ENCODE peak calls at places on chromosomes 1 and 21, in nine cellular contexts. X is iPS DF 19.7; R is activated T-cell treated with anti-CD3 and anti-CD28 coated beads, Interleukin-2, amount 50 U/mL, for 72 hours; Q is foreskin melanocyte; S is GM13977; U is amniotic stem cell; I is activated naive CD4-positive, alpha-beta T cell; J is activated CD8-positive, alpha-beta memory T cell treated with anti-CD3 and anti-CD28 coated beads for 1 hour; F is fibroblast of mammary gland. N is an unnamed sample.

GRCh38 chr21:35417762-35418161 is 368.7 kb upstream of the RUNX1 start:
- DNase-seq in F (no peak), R (no peak), I (no peak), U (no peak), S (no peak), J (no peak), Q (no peak), X (no peak), N (no peak)

GRCh38 chr1:2459757-2460156 is 16.3 kb upstream of the PLCH2 start:
- DNase-seq in F (peak; percentile 60), Q (no peak), R (no peak), U (no peak), X (no peak), I (no peak), J (no peak), S (no peak), N (no peak)

GRCh38 chr1:67840449-67840848 is 7.2 kb upstream of the GNG12 start:
- DNase-seq in F (peak; percentile 87), J (no peak), S (no peak), X (no peak), Q (no peak), U (peak; percentile 59), R (no peak), I (no peak), N (peak; percentile 48)

GRCh38 chr1:227709451-227709850 is 25.7 kb downstream of the JMJD4 start:
- DNase-seq in Q (no peak), F (no peak), U (no peak), S (no peak), R (no peak), I (no peak), X (no peak), J (no peak), N (no peak)

GRCh38 chr1:221439008-221439733 is 302.7 kb downstream of the DUSP10 start:
- DNase-seq in R (peak; percentile 78), F (peak; percentile 93), I (no peak), X (no peak), Q (no peak), J (peak; percentile 22), U (peak; percentile 81), S (peak; percentile 10), N (no peak)

GRCh38 chr1:207747627-207748492 is 4.0 kb upstream of the CD46 start:
- DNase-seq in X (peak; percentile 42), S (no peak), Q (no peak), I (no peak), U (no peak), R (no peak), F (no peak), J (no peak), N (no peak)

GRCh38 chr1:183757061-183757460 is 47.9 kb upstream of the RGL1 start:
- DNase-seq in U (peak; percentile 35), I (no peak), Q (peak; percentile 30), X (no peak), J (no peak), S (no peak), R (no peak), F (peak; percentile 72), N (no peak)

GRCh38 chr1:240435996-240436566 is 175.9 kb downstream of the GREM2 start:
- DNase-seq in J (no peak), Q (no peak), U (no peak), S (no peak), F (no peak), I (no peak), R (no peak), X (no peak), N (no peak)

GRCh38 chr1:55640708-55641473 is 425.7 kb upstream of the USP24 start:
- DNase-seq in J (no peak), X (no peak), S (peak; percentile 20), U (no peak), F (peak; percentile 55), Q (no peak), I (no peak), R (peak; percentile 20), N (no peak)

GRCh38 chr1:2976180-2976562 is 45.1 kb upstream of the ACTRT2 start:
- DNase-seq in F (no peak), R (no peak), I (no peak), S (no peak), U (no peak), Q (no peak), X (no peak), J (no peak), N (no peak)

GRCh38 chr1:83787246-83787998 is 211.5 kb downstream of the TTLL7 start:
- DNase-seq in S (no peak), X (no peak), R (no peak), U (no peak), J (no peak), F (no peak), Q (no peak), I (no peak), N (peak; percentile 30)

GRCh38 chr21:25191141-25191540 is 416.1 kb downstream of the MRPL39 start:
- DNase-seq in F (no peak), I (no peak), J (no peak), U (no peak), S (peak; percentile 28), X (no peak), R (no peak), Q (no peak), N (no peak)

GRCh38 chr1:166900987-166901386 is 24.9 kb upstream of the TADA1 start:
- DNase-seq in F (no peak), R (no peak), Q (no peak), S (no peak), I (no peak), U (no peak), J (no peak), X (no peak), N (no peak)

GRCh38 chr21:38696617-38697016 is 109.1 kb upstream of the ETS2 start:
- DNase-seq in J (no peak), R (no peak), F (no peak), S (no peak), I (no peak), Q (no peak), U (no peak), X (no peak), N (no peak)

GRCh38 chr1:4210043-4210442 is 310.0 kb upstream of the C1orf174 start:
- DNase-seq in F (no peak), Q (no peak), S (no peak), X (no peak), J (no peak), I (no peak), R (no peak), U (no peak), N (no peak)

GRCh38 chr1:178486100-178487069 is 10.4 kb downstream of the CLEC20A start:
- DNase-seq in S (no peak), R (no peak), X (no peak), I (no peak), U (no peak), Q (no peak), J (no peak), F (no peak), N (no peak)

GRCh38 chr1:85504417-85504816 is 39.5 kb upstream of the DDAH1 start:
- DNase-seq in U (no peak), Q (no peak), F (peak; percentile 30), I (no peak), R (no peak), J (no peak), S (no peak), X (no peak), N (no peak)

GRCh38 chr1:99607590-99607989 is 38.3 kb upstream of the PALMD start:
- DNase-seq in R (no peak), I (no peak), J (no peak), U (no peak), S (no peak), X (no peak), Q (no peak), F (no peak), N (no peak)

GRCh38 chr1:178910023-178910422 is 39.1 kb upstream of the ANGPTL1 start:
- DNase-seq in S (no peak), I (no peak), R (no peak), Q (no peak), F (no peak), U (no peak), X (no peak), J (no peak), N (no peak)

GRCh38 chr1:231630558-231631205 is 4.1 kb downstream of the DISC1 start:
- DNase-seq in X (no peak), S (no peak), I (no peak), F (no peak), Q (peak; percentile 53), R (no peak), J (no peak), U (peak; percentile 31), N (no peak)

GRCh38 chr21:20301395-20301794 is 696.8 kb upstream of the NCAM2 start:
- DNase-seq in U (no peak), J (no peak), F (no peak), X (no peak), R (no peak), S (no peak), Q (no peak), I (no peak), N (no peak)

N was measured in NT2/D1.